ENCODE peak calls at places on chromosomes 6 and 20, in nine cellular contexts. M is Calu3; V is H9; P is activated CD8-positive, alpha-beta memory T cell treated with anti-CD3 and anti-CD28 coated beads for 4 hours; N is AG09309; T is NCI-H2171; I is B cell; Q is tibial nerve; A is ACHN. F is an unnamed sample.

GRCh38 chr20:50304501-50304856 is 113.8 kb downstream of the CEBPB start:
- DNase-seq in M (no peak), V (peak; percentile 17), P (no peak), N (no peak), T (peak; percentile 47), I (no peak), Q (peak; percentile 50), A (no peak), F (no peak)

GRCh38 chr20:5741089-5741488 is 9.1 kb upstream of the SHLD1 start:
- DNase-seq in M (no peak), V (no peak), P (no peak), N (no peak), T (no peak), I (no peak), Q (no peak), A (no peak), F (no peak)

GRCh38 chr20:36384022-36384619 is 78.0 kb downstream of the DLGAP4 start:
- DNase-seq in M (peak; percentile 60), V (peak; percentile 85), P (no peak), N (no peak), T (no peak), I (no peak), Q (no peak), A (peak; percentile 67), F (no peak)

GRCh38 chr6:83431545-83432165 is 804 bp upstream of the ME1 start:
- DNase-seq in M (no peak), V (peak; percentile 33), P (no peak), N (no peak), T (no peak), I (no peak), Q (no peak), A (no peak), F (no peak)

GRCh38 chr6:48426636-48427035 is 315.6 kb upstream of the PTCHD4 start:
- DNase-seq in M (no peak), V (no peak), P (no peak), N (peak; percentile 51), T (no peak), I (no peak), Q (no peak), A (no peak), F (no peak)

GRCh38 chr6:107108201-107108890 is 7.0 kb downstream of the BEND3 start:
- DNase-seq in M (no peak), V (no peak), P (no peak), N (no peak), T (no peak), I (no peak), Q (no peak), A (no peak), F (no peak)

GRCh38 chr6:80540700-80541099 is 434.2 kb downstream of the BCKDHB start:
- DNase-seq in M (no peak), V (no peak), P (no peak), N (no peak), T (no peak), I (no peak), Q (no peak), A (no peak), F (no peak)

GRCh38 chr6:136685540-136686108 is 106.7 kb downstream of the MAP3K5 start:
- DNase-seq in M (no peak), V (no peak), P (no peak), N (no peak), T (no peak), I (no peak), Q (no peak), A (no peak), F (no peak)

GRCh38 chr20:40991181-40991889 is 37.3 kb upstream of the TOP1 start:
- DNase-seq in M (no peak), V (no peak), P (no peak), N (no peak), T (peak; percentile 54), I (peak; percentile 83), Q (no peak), A (no peak), F (peak; percentile 12)

GRCh38 chr20:11646359-11646758 is 271.3 kb upstream of the BTBD3 start:
- DNase-seq in M (no peak), V (peak; percentile 34), P (no peak), N (no peak), T (no peak), I (no peak), Q (no peak), A (no peak), F (no peak)

GRCh38 chr6:43644940-43645612 is at the start of gene RSPH9:
- DNase-seq in M (no peak), V (peak; percentile 98), P (no peak), N (no peak), T (no peak), I (peak; percentile 84), Q (no peak), A (peak; percentile 85), F (no peak)

GRCh38 chr20:43667341-43668132 is 623 bp downstream of the MYBL2 start:
- DNase-seq in M (peak; percentile 67), V (peak; percentile 52), P (no peak), N (no peak), T (peak; percentile 77), I (peak; percentile 38), Q (no peak), A (no peak), F (no peak)

GRCh38 chr6:137451926-137452325 is 42.3 kb downstream of the OLIG3 start:
- DNase-seq in M (no peak), V (no peak), P (no peak), N (peak; percentile 52), T (no peak), I (no peak), Q (no peak), A (no peak), F (no peak)

GRCh38 chr6:168713839-168714238 is 272.9 kb downstream of the SMOC2 start:
- DNase-seq in M (peak; percentile 80), V (no peak), P (no peak), N (no peak), T (no peak), I (no peak), Q (no peak), A (peak; percentile 28), F (no peak)

F was measured in DMS 273 treated with DMSO at 0.1 percent for 48 hours.